ENCODE peak calls at places on chromosomes 13 and 19, in six cellular contexts. O is neuronal stem cell, A is IMR-90, U is H1, Y is mesenchymal stem cell, T is trophoblast cell. X is an unnamed sample.

GRCh38 chr19:52659013-52659412 is 20.9 kb upstream of the ZNF83 start:
- DNase-seq in O (no peak), A (no peak), U (no peak), Y (no peak), T (no peak), X (peak; percentile 37)

GRCh38 chr13:100347941-100348340 is 240.6 kb downstream of the GGACT start:
- DNase-seq in O (no peak), A (no peak), U (no peak), Y (no peak), T (no peak), X (no peak)

GRCh38 chr19:50434525-50434924 is 1.8 kb downstream of the MYBPC2 start:
- DNase-seq in O (no peak), A (no peak), U (no peak), Y (no peak), T (no peak), X (no peak)

GRCh38 chr19:45137179-45137761 is 23.5 kb downstream of the NKPD1 start:
- DNase-seq in O (no peak), A (no peak), U (no peak), Y (no peak), T (no peak), X (no peak)

GRCh38 chr19:42468273-42468796 is 25.6 kb upstream of the CXCL17 start:
- DNase-seq in O (no peak), A (peak; percentile 62), U (no peak), Y (peak; percentile 58), T (peak; percentile 65), X (no peak)

GRCh38 chr13:104594801-104595200 is 1528.6 kb upstream of the SLC10A2 start:
- DNase-seq in O (no peak), A (no peak), U (no peak), Y (no peak), T (no peak), X (no peak)

GRCh38 chr13:79245937-79246574 is 160.0 kb downstream of the RBM26 start:
- DNase-seq in O (no peak), A (no peak), U (no peak), Y (no peak), T (no peak), X (no peak)

GRCh38 chr19:39448271-39448670 is 2.9 kb downstream of the SUPT5H start:
- DNase-seq in O (no peak), A (peak; percentile 51), U (no peak), Y (peak; percentile 64), T (no peak), X (no peak)

GRCh38 chr13:25806304-25806974 is 245.4 kb downstream of the SHISA2 start:
- DNase-seq in O (no peak), A (no peak), U (no peak), Y (peak; percentile 37), T (no peak), X (no peak)

GRCh38 chr19:5627395-5627904 is 4.6 kb downstream of the SAFB start:
- DNase-seq in O (no peak), A (peak; percentile 72), U (no peak), Y (peak; percentile 47), T (no peak), X (peak; percentile 31)

GRCh38 chr13:58992478-58993042 is 1171.2 kb downstream of the DIAPH3 start:
- DNase-seq in O (no peak), A (no peak), U (no peak), Y (no peak), T (no peak), X (no peak)

GRCh38 chr13:40813662-40814454 is 24.4 kb downstream of the SLC25A15 start:
- DNase-seq in O (no peak), A (peak; percentile 34), U (no peak), Y (peak; percentile 32), T (no peak), X (peak; percentile 44)

DNA sequence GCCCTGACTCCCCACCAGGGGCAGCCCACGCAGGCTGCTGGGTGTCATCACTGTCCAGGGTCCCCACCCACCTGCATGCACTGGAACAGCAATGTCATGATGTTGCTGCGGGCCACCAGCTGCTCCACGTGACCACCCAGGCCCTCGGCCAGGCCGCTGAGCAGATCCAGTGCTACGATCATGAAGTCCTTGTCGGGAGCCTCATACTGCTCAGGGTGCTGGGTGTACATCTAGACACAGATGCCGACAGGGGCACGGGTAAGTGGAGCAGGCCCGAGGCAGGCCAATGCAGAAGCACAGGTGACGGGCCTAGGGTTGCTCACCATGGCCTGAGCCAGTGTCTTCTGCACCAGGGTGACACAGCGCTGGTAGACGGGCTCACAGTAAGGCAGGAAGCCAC is 8.7 kb upstream of the FBXW9 start:
- DNase-seq in O (no peak), A (no peak), U (no peak), Y (no peak), T (no peak), X (no peak)
- H4K91ac ChIP-seq in O (no peak overlapping the region), A (no peak overlapping the region), U (no peak overlapping the region), Y (no peak overlapping the region), T (no peak overlapping the region), X (no peak overlapping the region)

GRCh38 chr19:55642153-55643002 is 1.1 kb upstream of the ZNF581 start:
- DNase-seq in O (no peak), A (no peak), U (no peak), Y (peak; percentile 38), T (no peak), X (no peak)
- H3K4ac ChIP-seq in O (no peak overlapping the region), A (peak overlapping the region; percentile 89), U (peak overlapping the region; percentile 96), Y (peak overlapping the region; percentile 92), T (peak overlapping the region; percentile 54), X (no peak overlapping the region)

GRCh38 chr19:10408511-10409291 is 5.4 kb upstream of the CDC37 start:
- DNase-seq in O (no peak), A (no peak), U (no peak), Y (no peak), T (no peak), X (no peak)
- H4K91ac ChIP-seq in O (no peak overlapping the region), A (no peak overlapping the region), U (no peak overlapping the region), Y (no peak overlapping the region), T (no peak overlapping the region), X (no peak overlapping the region)

DNA sequence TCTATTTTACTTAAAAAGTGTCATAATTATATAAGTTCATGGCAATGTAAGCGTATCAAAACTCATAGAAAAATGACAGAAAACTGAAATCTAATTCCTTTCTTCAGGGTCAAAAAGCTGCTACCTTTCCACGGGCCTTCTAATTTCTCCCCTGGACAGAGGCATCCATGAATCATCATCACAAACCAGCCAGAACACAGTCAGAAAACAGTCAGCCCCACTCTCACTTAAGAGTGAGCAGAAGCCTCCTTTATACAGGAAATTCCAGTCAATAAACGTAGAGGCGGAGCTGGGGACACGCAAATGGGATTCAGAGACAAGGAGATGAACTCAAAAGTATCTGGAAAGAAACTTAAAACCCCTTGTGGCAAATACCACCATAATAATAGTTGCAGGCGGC is 54.2 kb upstream of the ABCC4 start:
- DNase-seq in O (no peak), A (peak; percentile 78), U (no peak), Y (peak; percentile 80), T (no peak), X (no peak)
- H3K4ac ChIP-seq in O (no peak overlapping the region), A (peak overlapping the region; percentile 30), U (no peak overlapping the region), Y (no peak overlapping the region), T (no peak overlapping the region), X (no peak overlapping the region)

X was measured in H9.